ENCODE peak calls at places on chromosomes 5 and 9, in ten cellular contexts. N, P, M, R, A, X, D, U, T and Y are unnamed samples.

GRCh38 chr9:87594218-87594617 is 96.6 kb downstream of the DAPK1 start:
- DNase-seq in N (peak), P (no peak), T (no peak), M (no peak), U (peak), X (no peak), R (peak), D (no peak), A (no peak), Y (no peak)

GRCh38 chr9:92661127-92661526 is 8.8 kb downstream of the IPPK start:
- DNase-seq in A (no peak), T (no peak), M (no peak), D (peak), U (no peak), X (no peak), P (no peak), R (no peak), N (no peak), Y (no peak)

GRCh38 chr5:139368613-139369012 is 14.5 kb downstream of the SLC23A1 start:
- DNase-seq in U (peak), X (no peak), M (peak), D (no peak), N (peak), A (no peak), P (no peak), R (peak), T (no peak), Y (no peak)

GRCh38 chr5:178416919-178417318 is 173.3 kb downstream of the COL23A1 start:
- DNase-seq in R (no peak), X (no peak), T (no peak), A (no peak), N (no peak), D (no peak), M (no peak), P (no peak), U (peak), Y (no peak)

GRCh38 chr9:87382902-87383301 is 114.8 kb upstream of the DAPK1 start:
- DNase-seq in X (no peak), U (peak), M (no peak), T (no peak), D (no peak), A (no peak), R (no peak), P (no peak), N (peak), Y (no peak)

GRCh38 chr9:111231801-111232580 is 98.0 kb downstream of the OR2K2 start:
- DNase-seq in M (no peak), A (no peak), D (no peak), T (no peak), X (no peak), U (no peak), R (no peak), P (no peak), N (no peak), Y (peak)

GRCh38 chr5:139194486-139194885 is 3.7 kb downstream of the SIL1 start:
- DNase-seq in X (no peak), P (no peak), A (no peak), R (no peak), U (no peak), T (no peak), D (no peak), M (no peak), N (no peak), Y (no peak)

GRCh38 chr5:68528877-68529276 is 313.3 kb downstream of the PIK3R1 start:
- DNase-seq in M (no peak), N (no peak), X (no peak), U (peak), R (peak), D (no peak), T (no peak), P (no peak), A (no peak), Y (no peak)

GRCh38 chr5:128409401-128409800 is 128.6 kb downstream of the FBN2 start:
- DNase-seq in D (no peak), U (no peak), A (no peak), X (no peak), R (peak), M (no peak), P (no peak), T (peak), N (no peak), Y (no peak)

GRCh38 chr5:173309731-173310130 is 18.5 kb downstream of the STC2 start:
- DNase-seq in N (no peak), X (no peak), T (no peak), R (no peak), P (no peak), D (no peak), U (no peak), A (no peak), M (no peak), Y (no peak)

GRCh38 chr5:14695152-14695551 is 30.6 kb downstream of the OTULIN start:
- DNase-seq in D (no peak), N (no peak), U (no peak), P (no peak), M (no peak), X (no peak), A (no peak), R (no peak), T (no peak), Y (no peak)

GRCh38 chr5:124742983-124743533 is 3.4 kb downstream of the ZNF608 start:
- DNase-seq in X (peak), N (peak), P (no peak), M (peak), D (no peak), U (peak), A (no peak), R (peak), T (peak), Y (no peak)

GRCh38 chr5:108720416-108720815 is 27.3 kb upstream of the FER start:
- DNase-seq in A (no peak), U (peak), N (no peak), X (no peak), R (peak), P (no peak), T (no peak), M (no peak), D (no peak), Y (no peak)

GRCh38 chr5:97550164-97550563 is 367.1 kb upstream of the RIOK2 start:
- DNase-seq in U (peak), N (peak), A (no peak), X (no peak), T (peak), M (no peak), P (no peak), D (no peak), R (peak), Y (no peak)

GRCh38 chr9:35518212-35518917 is 28.5 kb downstream of the RUSC2 start:
- DNase-seq in U (peak), R (peak), A (no peak), X (peak), N (peak), T (peak), P (peak), M (no peak), D (no peak), Y (no peak)

GRCh38 chr5:2752059-2752874 is 790 bp upstream of the IRX2 start:
- DNase-seq in A (no peak), P (no peak), M (no peak), T (no peak), N (no peak), U (no peak), X (no peak), R (peak), D (no peak), Y (no peak)

GRCh38 chr5:112878760-112879159 is 17.7 kb downstream of the SRP19 start:
- DNase-seq in P (no peak), A (no peak), R (no peak), M (no peak), N (no peak), X (no peak), U (peak), D (no peak), T (no peak), Y (no peak)

GRCh38 chr5:138698713-138699112 is 54.5 kb upstream of the CTNNA1 start:
- DNase-seq in M (no peak), N (no peak), T (no peak), R (no peak), X (no peak), U (no peak), D (no peak), P (no peak), A (no peak), Y (no peak)

GRCh38 chr5:104650313-104650712 is 1087.7 kb upstream of the NUDT12 start:
- DNase-seq in N (no peak), U (no peak), A (no peak), R (no peak), T (no peak), M (no peak), P (no peak), D (no peak), X (no peak), Y (no peak)

GRCh38 chr9:75604661-75605060 is 285.8 kb upstream of the PCSK5 start:
- DNase-seq in T (no peak), U (no peak), R (no peak), P (no peak), X (no peak), N (no peak), D (no peak), M (peak), A (no peak), Y (no peak)

GRCh38 chr5:39432687-39433086 is 7.9 kb upstream of the DAB2 start:
- DNase-seq in N (no peak), X (no peak), M (no peak), U (peak), T (no peak), A (no peak), P (no peak), D (no peak), R (no peak), Y (no peak)

GRCh38 chr9:22124263-22125011 is 115.3 kb upstream of the CDKN2B start:
- DNase-seq in D (no peak), R (peak), P (no peak), T (no peak), X (no peak), M (no peak), U (peak), N (peak), A (no peak), Y (no peak)

GRCh38 chr9:113624721-113625120 is 161.2 kb downstream of the RGS3 start:
- DNase-seq in T (no peak), P (no peak), A (peak), R (peak), D (peak), U (peak), M (no peak), X (no peak), N (no peak), Y (peak)

GRCh38 chr5:178474562-178475184 is 115.5 kb downstream of the COL23A1 start:
- DNase-seq in X (no peak), U (no peak), R (no peak), D (no peak), M (no peak), A (no peak), N (no peak), T (no peak), P (no peak), Y (no peak)

GRCh38 chr9:135157856-135158571 is 70.5 kb downstream of the OLFM1 start:
- DNase-seq in P (no peak), R (no peak), T (no peak), A (no peak), X (no peak), D (no peak), M (no peak), U (no peak), N (no peak), Y (peak)

DNA sequence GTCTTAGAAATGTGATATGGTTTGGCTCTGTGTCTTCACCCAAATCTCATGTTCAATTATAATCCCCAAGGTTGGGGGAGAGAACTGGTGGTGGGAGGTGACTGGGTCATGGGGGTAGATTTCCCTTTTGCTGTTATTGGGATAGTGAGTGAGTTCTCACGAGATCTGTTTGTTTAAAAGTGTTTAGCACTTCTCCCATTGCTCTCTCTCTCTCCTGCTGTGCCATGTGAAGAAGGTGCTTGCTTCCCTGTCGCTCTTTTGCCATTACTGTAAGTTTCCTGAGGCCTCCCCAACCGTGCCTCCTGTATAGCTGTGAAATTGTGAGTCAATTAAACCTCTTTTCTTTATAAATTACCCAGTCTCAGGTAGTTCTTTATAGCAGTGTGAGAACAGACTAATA is 203.6 kb downstream of the ASTN2 start:
- DNase-seq in N (no peak), T (no peak), U (no peak), A (no peak), D (no peak), R (no peak), M (no peak), X (no peak), P (no peak), Y (no peak)
- TF ChIP-seq CTCF in N (no peak), T (no peak), U (no peak), A (no peak), D (no peak), R (no peak), M (no peak), X (no peak), P (no peak), Y (no peak)

GRCh38 chr9:90641868-90642558 is 611 bp downstream of the DIRAS2 start:
- DNase-seq in P (no peak), N (no peak), R (peak), A (no peak), M (no peak), T (no peak), X (no peak), U (no peak), D (no peak), Y (no peak)
- H3K4me3 ChIP-seq in P (no peak), N (no peak), R (peak), A (no peak), M (no peak), T (peak), X (no peak), U (no peak), D (peak), Y (peak)

DNA sequence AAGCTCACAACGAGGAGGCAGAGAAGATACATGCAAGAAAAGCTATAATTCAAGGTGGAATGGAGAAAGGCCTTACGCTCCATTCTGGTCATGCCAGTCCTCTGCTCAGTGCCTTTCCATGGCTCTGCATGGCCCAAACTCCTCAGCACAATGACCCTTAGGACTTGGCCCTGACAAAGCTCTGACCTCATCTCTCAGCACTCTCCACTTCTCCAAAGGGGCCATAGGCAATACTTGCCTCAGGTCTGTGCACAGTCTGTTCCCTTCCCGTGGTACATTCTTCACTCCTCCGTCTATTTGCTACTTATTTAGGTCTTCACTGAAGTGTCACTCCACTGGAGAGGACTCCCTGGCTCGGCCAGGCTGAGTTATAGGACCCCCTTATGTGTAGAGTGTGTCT is 24.7 kb downstream of the SLC36A3 start:
- DNase-seq in M (no peak), R (no peak), P (no peak), X (no peak), A (no peak), U (no peak), D (no peak), T (no peak), N (no peak), Y (no peak)
- TF ChIP-seq CTCF in M (no peak), R (no peak), P (no peak), X (no peak), A (no peak), U (no peak), D (no peak), T (no peak), N (no peak), Y (no peak)

GRCh38 chr9:124593080-124594058 is 86.2 kb upstream of the NR5A1 start:
- DNase-seq in D (no peak), P (peak), M (no peak), R (peak), T (no peak), N (no peak), X (no peak), A (no peak), U (peak), Y (no peak)

GRCh38 chr9:124595743-124596142 is 88.5 kb upstream of the NR5A1 start:
- DNase-seq in R (no peak), P (no peak), U (no peak), N (no peak), T (no peak), M (no peak), X (no peak), A (no peak), D (no peak), Y (no peak)

GRCh38 chr9:124596172-124596839 is 89.1 kb upstream of the NR5A1 start:
- DNase-seq in D (no peak), P (no peak), M (no peak), R (no peak), A (no peak), U (no peak), X (no peak), N (no peak), T (no peak), Y (no peak)

GRCh38 chr9:124594673-124595072 is 87.5 kb upstream of the NR5A1 start:
- DNase-seq in D (no peak), U (peak), N (peak), P (no peak), R (no peak), A (no peak), X (no peak), M (no peak), T (no peak), Y (no peak)

DNA sequence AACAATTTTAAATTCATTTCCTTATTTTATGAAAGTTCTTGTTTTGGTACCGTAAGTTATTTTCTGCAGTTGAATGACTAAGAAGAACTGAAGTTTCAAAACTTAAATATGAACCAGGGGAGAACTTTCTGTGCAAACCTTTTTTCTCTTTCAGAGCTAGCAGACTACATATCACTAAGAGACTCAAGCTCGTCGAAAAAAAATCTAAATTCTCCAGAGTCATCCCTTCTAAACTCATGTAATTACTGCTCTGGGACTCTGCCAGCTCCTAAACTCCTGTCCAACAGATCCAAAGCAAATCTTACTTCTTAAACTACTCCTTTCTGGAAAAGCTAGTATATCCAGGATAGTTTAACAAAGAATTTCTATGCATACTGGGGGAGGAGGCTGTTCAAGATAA is 87.0 kb upstream of the NR5A1 start:
- DNase-seq in A (no peak), M (no peak), T (no peak), R (no peak), P (no peak), X (no peak), N (no peak), U (peak), D (no peak), Y (no peak)
- H3K4me3 ChIP-seq in A (no peak), M (no peak), T (no peak), R (no peak), P (no peak), X (no peak), N (no peak), U (no peak), D (no peak), Y (no peak)

GRCh38 chr9:69655065-69655464 is 17.1 kb downstream of the APBA1 start:
- DNase-seq in D (no peak), N (no peak), U (no peak), T (no peak), M (no peak), P (no peak), R (no peak), X (no peak), A (no peak), Y (no peak)
- TF ChIP-seq CTCF in D (no peak), N (no peak), U (no peak), T (peak), M (peak), P (no peak), R (no peak), X (no peak), A (no peak), Y (peak)

GRCh38 chr5:36041537-36041845 is 25.2 kb downstream of the UGT3A2 start:
- DNase-seq in R (no peak), D (no peak), P (no peak), U (no peak), A (no peak), T (no peak), X (no peak), N (no peak), M (no peak), Y (no peak)

GRCh38 chr5:36035696-36036095 is 31.0 kb downstream of the UGT3A2 start:
- DNase-seq in X (no peak), D (no peak), A (no peak), M (no peak), N (no peak), T (no peak), U (no peak), R (no peak), P (no peak), Y (no peak)

GRCh38 chr5:36045895-36046294 is 20.8 kb downstream of the UGT3A2 start:
- DNase-seq in T (no peak), D (no peak), A (no peak), M (no peak), X (no peak), P (no peak), U (no peak), N (no peak), R (no peak), Y (no peak)

DNA sequence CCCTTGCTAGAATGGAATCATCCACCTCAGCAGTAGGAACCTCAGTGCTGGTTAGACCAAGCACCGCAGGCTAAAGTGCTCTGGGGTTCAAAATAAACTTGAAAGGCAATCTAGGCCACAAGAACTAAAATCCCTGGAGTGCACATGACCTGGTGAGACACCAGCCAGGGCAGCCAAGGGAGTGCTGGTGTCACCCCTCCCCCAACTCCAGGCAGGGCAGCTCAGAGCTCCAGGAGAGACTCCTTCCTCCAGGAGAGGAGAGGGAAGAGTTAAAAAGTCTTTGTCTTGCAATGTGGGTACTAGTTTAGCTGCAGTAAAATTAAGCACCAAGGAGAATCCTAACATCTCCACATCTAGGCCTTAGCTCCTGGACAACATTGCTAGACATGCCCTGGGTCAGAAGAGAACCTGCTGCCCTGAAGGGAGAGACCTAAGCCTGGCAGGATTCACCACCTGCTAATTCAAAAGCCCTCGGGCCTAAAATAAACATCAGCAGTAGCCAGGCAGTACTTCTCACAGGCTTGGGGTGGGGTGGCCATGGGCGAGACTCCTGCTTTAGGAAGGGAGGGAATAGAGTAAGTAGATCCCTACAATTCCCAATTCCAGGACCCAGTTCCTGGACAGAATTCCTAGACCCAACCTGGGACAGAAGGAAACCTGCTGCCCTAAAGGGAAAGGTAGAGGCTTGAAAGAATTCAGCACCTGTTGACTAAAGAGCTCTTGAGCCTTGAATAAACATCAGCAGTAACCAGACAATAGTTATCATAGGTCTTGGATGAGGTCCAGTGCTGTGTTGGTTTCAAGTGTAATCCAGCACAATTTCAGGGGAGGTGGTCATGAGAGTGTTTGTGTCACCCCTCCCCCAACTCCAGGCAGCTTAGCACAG is 25.8 kb downstream of the UGT3A2 start:
- DNase-seq in T (no peak), N (no peak), R (no peak), M (no peak), A (no peak), U (no peak), P (no peak), D (no peak), X (no peak), Y (no peak)
- H3K4me3 ChIP-seq in T (no peak), N (no peak), R (no peak), M (no peak), A (no peak), U (no peak), P (no peak), D (no peak), X (no peak), Y (no peak)

GRCh38 chr9:121561385-121562222 is 62.0 kb upstream of the GGTA1 start:
- DNase-seq in T (no peak), A (no peak), R (no peak), N (no peak), M (no peak), X (no peak), P (no peak), D (no peak), U (no peak), Y (no peak)
- TF ChIP-seq CTCF in T (peak), A (no peak), R (no peak), N (no peak), M (no peak), X (no peak), P (no peak), D (no peak), U (no peak), Y (peak)

GRCh38 chr9:133957328-133957727 is 34.8 kb downstream of the VAV2 start:
- DNase-seq in R (no peak), U (no peak), X (no peak), A (no peak), T (no peak), D (peak), M (peak), N (no peak), P (no peak), Y (no peak)
- H3K4me3 ChIP-seq in R (no peak), U (no peak), X (no peak), A (peak), T (no peak), D (no peak), M (peak), N (no peak), P (no peak), Y (no peak)